ENCODE peak calls at places on chromosomes 7 and 10, in seven cellular contexts. C is GM23248; G is ovary; M is colonic mucosa; X is lower lobe of right lung; Y is effector memory CD4-positive, alpha-beta T cell; F is adrenal gland. E is an unnamed sample.

GRCh38 chr10:126905776-126906703 is 812 bp downstream of the DOCK1 start:
- DNase-seq in C (peak; percentile 75), G (peak; percentile 60), M (peak; percentile 42), X (no peak), Y (no peak), F (no peak), E (peak; percentile 70)

GRCh38 chr10:72126184-72126871 is 38.0 kb upstream of the SPOCK2 start:
- DNase-seq in C (peak; percentile 63), G (no peak), M (no peak), X (no peak), Y (no peak), F (peak; percentile 16), E (peak; percentile 46)

GRCh38 chr10:127024655-127025054 is 119.4 kb downstream of the DOCK1 start:
- DNase-seq in C (peak; percentile 79), G (peak; percentile 44), M (no peak), X (no peak), Y (no peak), F (no peak), E (no peak)

GRCh38 chr10:122239578-122240257 is 31.4 kb upstream of the BTBD16 start:
- DNase-seq in C (peak; percentile 89), G (no peak), M (no peak), X (no peak), Y (no peak), F (no peak), E (no peak)

GRCh38 chr10:34205452-34205851 is 609.6 kb downstream of the PARD3 start:
- DNase-seq in C (no peak), G (no peak), M (no peak), X (peak; percentile 58), Y (no peak), F (no peak), E (no peak)

GRCh38 chr10:46251857-46252847 is 34.6 kb upstream of the ANTXRL start:
- DNase-seq in C (no peak), G (no peak), M (peak; percentile 14), X (no peak), Y (no peak), F (no peak), E (no peak)

GRCh38 chr7:72334733-72335132 is 77.4 kb downstream of the CALN1 start:
- DNase-seq in C (no peak), G (no peak), M (no peak), X (no peak), Y (no peak), F (no peak), E (no peak)

GRCh38 chr7:137962491-137962874 is 39.4 kb downstream of the CREB3L2 start:
- DNase-seq in C (no peak), G (no peak), M (no peak), X (no peak), Y (no peak), F (no peak), E (no peak)

GRCh38 chr10:93465806-93466675 is 16.1 kb downstream of the MYOF start:
- DNase-seq in C (peak; percentile 99), G (no peak), M (peak; percentile 89), X (peak; percentile 83), Y (no peak), F (peak; percentile 94), E (peak; percentile 97)

GRCh38 chr7:750111-750905 is 23.2 kb upstream of the PRKAR1B start:
- DNase-seq in C (no peak), G (no peak), M (no peak), X (peak; percentile 32), Y (no peak), F (no peak), E (no peak)

GRCh38 chr10:32990811-32991210 is 32.8 kb upstream of the ITGB1 start:
- DNase-seq in C (no peak), G (no peak), M (no peak), X (no peak), Y (no peak), F (no peak), E (no peak)

DNA sequence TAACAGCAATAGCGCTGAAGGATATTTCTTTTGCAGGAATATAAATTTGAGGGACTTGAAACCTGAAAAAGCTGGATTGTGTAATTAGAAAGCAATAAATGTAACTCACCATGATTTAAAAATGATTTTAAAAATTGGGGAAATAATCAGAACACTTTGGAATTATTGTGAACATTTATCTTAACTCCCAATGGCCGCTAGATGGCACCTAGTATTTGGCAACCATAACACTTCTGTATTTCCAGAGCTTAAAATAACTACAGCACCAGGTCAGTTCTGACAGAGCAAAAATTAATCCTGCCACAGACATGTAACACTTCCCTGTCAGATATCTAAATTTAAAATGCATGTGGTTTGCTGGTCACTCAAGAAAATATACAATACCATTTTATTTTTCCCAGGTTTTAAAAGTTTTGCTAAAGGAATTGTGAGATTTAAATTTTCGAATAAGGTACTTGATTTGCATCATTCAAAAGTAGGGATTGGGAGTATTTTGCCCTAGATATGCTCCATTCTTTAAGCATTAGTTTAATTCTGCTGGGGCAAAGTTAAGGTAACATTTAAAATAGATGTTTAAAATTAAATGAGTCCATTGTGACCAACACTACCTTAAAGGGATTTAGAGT is 144.5 kb downstream of the PPP1R3A start:
- DNase-seq in C (peak; percentile 70), G (no peak), M (no peak), X (no peak), Y (no peak), F (peak; percentile 8), E (no peak)
- H3K27ac ChIP-seq in C (no peak overlapping the region), G (no peak overlapping the region), M (no peak overlapping the region), X (no peak overlapping the region), Y (no peak overlapping the region), F (no peak overlapping the region), E (no peak overlapping the region)

DNA sequence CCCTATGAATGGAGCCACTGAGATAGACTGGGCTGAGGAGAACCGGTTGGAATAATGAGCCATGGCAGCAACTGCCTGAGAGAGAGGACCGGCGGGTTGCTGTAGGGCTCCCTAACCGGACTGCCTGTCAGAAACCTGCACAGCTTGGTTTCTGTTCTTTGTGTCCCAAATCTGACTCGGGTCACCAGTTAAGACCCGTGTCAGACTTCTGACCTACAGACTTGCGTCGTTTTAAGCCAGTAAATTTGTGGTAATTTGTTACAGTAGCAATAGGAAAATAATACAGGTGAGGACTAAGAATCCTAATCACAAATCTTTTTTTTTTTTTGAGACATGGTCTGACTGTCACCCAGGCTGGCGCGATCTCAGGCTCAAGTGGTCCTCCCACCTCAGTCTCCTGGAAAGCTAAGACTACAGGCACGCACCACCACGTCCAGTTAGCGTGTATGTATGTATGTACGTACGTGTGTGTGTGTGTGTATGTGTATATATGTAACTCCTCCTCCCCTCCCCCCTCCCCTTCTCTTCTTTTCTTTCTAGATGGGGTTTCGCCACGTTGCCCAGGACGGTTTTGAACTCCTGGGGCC is 671 bp upstream of the DDX56 start:
- DNase-seq in C (no peak), G (no peak), M (no peak), X (no peak), Y (no peak), F (peak; percentile 12), E (no peak)
- H3K4me3 ChIP-seq in C (peak overlapping the region; percentile 83), G (peak overlapping the region; percentile 77), M (peak overlapping the region; percentile 95), X (peak overlapping the region; percentile 94), Y (peak overlapping the region; percentile 75), F (peak overlapping the region; percentile 65), E (peak overlapping the region; percentile 80)

GRCh38 chr10:110398419-110399162 is 93.9 kb upstream of the SMNDC1 start:
- DNase-seq in C (peak; percentile 99), G (no peak), M (peak; percentile 90), X (peak; percentile 58), Y (no peak), F (peak; percentile 94), E (peak; percentile 88)

GRCh38 chr10:110402077-110402416 is 95.7 kb upstream of the DUSP5 start:
- DNase-seq in C (no peak), G (no peak), M (no peak), X (no peak), Y (no peak), F (no peak), E (no peak)

GRCh38 chr10:110401401-110402076 is 96.2 kb upstream of the DUSP5 start:
- DNase-seq in C (no peak), G (no peak), M (no peak), X (no peak), Y (no peak), F (no peak), E (no peak)

GRCh38 chr10:110399163-110400094 is 94.7 kb upstream of the SMNDC1 start:
- DNase-seq in C (peak; percentile 98), G (no peak), M (no peak), X (no peak), Y (no peak), F (peak; percentile 65), E (peak; percentile 87)

DNA sequence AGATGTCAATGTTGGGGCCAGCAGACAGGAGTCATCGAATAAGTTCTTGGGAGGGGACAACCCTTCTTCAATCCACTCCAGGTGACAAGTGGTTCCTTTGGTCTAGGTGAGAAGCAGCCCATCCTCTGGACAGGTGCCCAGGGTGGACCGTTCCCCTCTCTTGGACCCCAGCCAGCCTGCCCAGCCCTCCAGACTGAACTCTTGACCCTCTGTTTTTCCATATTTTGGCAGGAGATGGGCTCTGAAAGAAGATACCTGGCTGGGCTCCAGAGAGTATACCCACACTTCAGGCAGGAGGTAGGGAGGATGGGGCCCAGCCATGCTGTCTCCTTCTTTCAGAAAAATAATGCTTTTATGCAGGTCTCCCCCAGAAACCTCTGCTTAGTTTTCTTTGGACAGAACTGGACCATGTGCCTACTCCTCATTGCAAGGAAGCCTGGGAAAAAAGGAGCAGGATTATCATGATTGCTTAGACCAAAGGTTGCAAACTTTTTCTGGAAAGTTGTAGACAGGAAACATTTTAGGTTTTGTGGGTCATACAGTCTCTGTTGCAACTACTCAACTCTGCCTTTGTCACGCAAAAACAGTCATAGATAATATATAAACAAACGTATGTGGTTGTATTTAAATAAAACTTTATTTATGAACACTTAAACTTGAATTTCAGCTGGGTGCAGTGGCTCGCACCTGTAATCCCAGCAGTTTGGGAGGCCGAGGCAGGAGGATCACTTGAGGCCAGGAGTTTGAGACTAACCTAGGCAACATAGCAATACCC is 95.6 kb upstream of the SMNDC1 start:
- DNase-seq in C (no peak), G (no peak), M (no peak), X (no peak), Y (no peak), F (no peak), E (no peak)
- H3K4me1 ChIP-seq in C (peaks cover 31% of the 10 kb centered on the region), G (peaks cover 1% of the 10 kb centered on the region), M (peaks cover 14% of the 10 kb centered on the region), X (peaks cover 24% of the 10 kb centered on the region), Y (no peaks in the 10 kb centered on the region), F (peaks cover 7% of the 10 kb centered on the region), E (peaks cover 50% of the 10 kb centered on the region)

GRCh38 chr7:102927303-102927933 is 14.6 kb downstream of the LRRC17 start:
- DNase-seq in C (no peak), G (no peak), M (no peak), X (no peak), Y (no peak), F (no peak), E (no peak)
- H3K27ac ChIP-seq in C (no peak overlapping the region), G (no peak overlapping the region), M (no peak overlapping the region), X (no peak overlapping the region), Y (no peak overlapping the region), F (no peak overlapping the region), E (no peak overlapping the region)